ENCODE peak calls at places on chromosomes 1 and 21, in seven cellular contexts. V is K562, S is GM12878, Q is A549, P is HepG2, G is body of pancreas, T is upper lobe of left lung. C is an unnamed sample.

GRCh38 chr1:62676606-62677356 is 11.4 kb downstream of the DOCK7 start:
- ATAC-seq in V (peak), S (no peak), Q (no peak), P (no peak), G (no peak), T (no peak), C (no peak)

GRCh38 chr1:223834660-223835263 is 11.0 kb downstream of the TP53BP2 start:
- ATAC-seq in V (peak), S (no peak), Q (no peak), P (no peak), G (no peak), T (no peak), C (peak)

GRCh38 chr1:6523566-6523965 is 30.7 kb downstream of the NOL9 start:
- ATAC-seq in V (peak), S (peak), Q (peak), P (peak), G (no peak), T (no peak), C (no peak)

GRCh38 chr1:178867670-178868069 is 3.2 kb downstream of the ANGPTL1 start:
- ATAC-seq in V (no peak), S (no peak), Q (no peak), P (no peak), G (no peak), T (no peak), C (no peak)

GRCh38 chr1:165463978-165464377 is 19.1 kb upstream of the RXRG start:
- ATAC-seq in V (peak), S (no peak), Q (no peak), P (no peak), G (no peak), T (no peak), C (no peak)

GRCh38 chr1:150596976-150597375 is 17.6 kb upstream of the MCL1 start:
- ATAC-seq in V (no peak), S (no peak), Q (no peak), P (peak), G (no peak), T (no peak), C (no peak)

GRCh38 chr1:87418048-87418447 is 89.4 kb downstream of the LMO4 start:
- ATAC-seq in V (no peak), S (no peak), Q (no peak), P (no peak), G (no peak), T (no peak), C (no peak)

GRCh38 chr1:111596499-111596898 is 23.1 kb upstream of the RAP1A start:
- ATAC-seq in V (no peak), S (peak), Q (no peak), P (no peak), G (no peak), T (no peak), C (no peak)

GRCh38 chr1:67540733-67541125 is 110.5 kb upstream of the SERBP1 start:
- ATAC-seq in V (no peak), S (no peak), Q (no peak), P (no peak), G (no peak), T (no peak), C (no peak)

GRCh38 chr1:206455681-206456344 is 14.5 kb upstream of the IKBKE start:
- ATAC-seq in V (peak), S (no peak), Q (no peak), P (no peak), G (peak), T (no peak), C (no peak)

GRCh38 chr21:26421724-26422123 is 151.4 kb downstream of the CYYR1 start:
- ATAC-seq in V (no peak), S (no peak), Q (no peak), P (no peak), G (no peak), T (no peak), C (no peak)

GRCh38 chr1:238205045-238205662 is 314.4 kb upstream of the ZP4 start:
- ATAC-seq in V (no peak), S (no peak), Q (no peak), P (no peak), G (no peak), T (no peak), C (no peak)

GRCh38 chr1:51303751-51304196 is 26.6 kb downstream of the TTC39A start:
- ATAC-seq in V (peak), S (peak), Q (no peak), P (no peak), G (no peak), T (no peak), C (no peak)

GRCh38 chr1:41387667-41388091 is 26.4 kb downstream of the FOXO6 start:
- ATAC-seq in V (peak), S (no peak), Q (no peak), P (no peak), G (peak), T (peak), C (peak)

GRCh38 chr1:219416598-219417238 is 196.2 kb downstream of the ZC3H11B start:
- ATAC-seq in V (peak), S (peak), Q (peak), P (peak), G (peak), T (no peak), C (peak)

GRCh38 chr1:73911849-73912248 is 286.1 kb downstream of the LRRIQ3 start:
- ATAC-seq in V (no peak), S (no peak), Q (no peak), P (no peak), G (no peak), T (no peak), C (no peak)

GRCh38 chr1:147721711-147722110 is 38.7 kb downstream of the GJA5 start:
- ATAC-seq in V (no peak), S (no peak), Q (no peak), P (no peak), G (no peak), T (no peak), C (no peak)

GRCh38 chr1:118012725-118013124 is 83.2 kb downstream of the WDR3 start:
- ATAC-seq in V (peak), S (no peak), Q (no peak), P (no peak), G (no peak), T (no peak), C (no peak)

GRCh38 chr1:32869844-32870614 is 683 bp downstream of the FNDC5 start:
- ATAC-seq in V (no peak), S (no peak), Q (peak), P (peak), G (no peak), T (no peak), C (no peak)

GRCh38 chr1:51301152-51301843 is 29.1 kb downstream of the TTC39A start:
- ATAC-seq in V (no peak), S (peak), Q (no peak), P (no peak), G (no peak), T (no peak), C (no peak)

GRCh38 chr1:67372136-67372535 is 58.1 kb downstream of the SERBP1 start:
- ATAC-seq in V (no peak), S (no peak), Q (peak), P (no peak), G (no peak), T (no peak), C (no peak)

GRCh38 chr1:32705516-32705915 is 2.9 kb upstream of the SYNC start:
- ATAC-seq in V (no peak), S (no peak), Q (no peak), P (no peak), G (no peak), T (no peak), C (no peak)

GRCh38 chr21:42161957-42162681 is 56.8 kb upstream of the ABCG1 start:
- ATAC-seq in V (no peak), S (no peak), Q (no peak), P (no peak), G (no peak), T (peak), C (no peak)

GRCh38 chr1:151830055-151830454 is 1.5 kb downstream of the RORC start:
- ATAC-seq in V (no peak), S (no peak), Q (no peak), P (no peak), G (no peak), T (no peak), C (no peak)

GRCh38 chr1:42674682-42675081 is 7.5 kb upstream of the YBX1 start:
- ATAC-seq in V (no peak), S (no peak), Q (no peak), P (no peak), G (no peak), T (no peak), C (no peak)

GRCh38 chr1:33228935-33229487 is 27.3 kb upstream of the ZNF362 start:
- ATAC-seq in V (no peak), S (no peak), Q (no peak), P (no peak), G (no peak), T (no peak), C (peak)

GRCh38 chr1:155801149-155801548 is 55.9 kb downstream of the GON4L start:
- ATAC-seq in V (no peak), S (no peak), Q (no peak), P (no peak), G (no peak), T (no peak), C (no peak)

GRCh38 chr1:91874167-91874566 is 11.8 kb downstream of the TGFBR3 start:
- ATAC-seq in V (no peak), S (no peak), Q (no peak), P (no peak), G (no peak), T (no peak), C (no peak)

GRCh38 chr21:25487046-25487594 is 120.2 kb downstream of the MRPL39 start:
- ATAC-seq in V (no peak), S (peak), Q (no peak), P (no peak), G (no peak), T (no peak), C (no peak)

GRCh38 chr1:186286615-186287317 is 88.3 kb downstream of the TPR start:
- ATAC-seq in V (no peak), S (no peak), Q (no peak), P (no peak), G (no peak), T (no peak), C (no peak)

GRCh38 chr1:47676311-47677054 is 238.6 kb downstream of the FOXD2 start:
- ATAC-seq in V (peak), S (no peak), Q (no peak), P (no peak), G (no peak), T (no peak), C (no peak)

GRCh38 chr1:85334962-85335361 is 58.5 kb upstream of the BCL10 start:
- ATAC-seq in V (no peak), S (peak), Q (no peak), P (no peak), G (no peak), T (no peak), C (no peak)

DNA sequence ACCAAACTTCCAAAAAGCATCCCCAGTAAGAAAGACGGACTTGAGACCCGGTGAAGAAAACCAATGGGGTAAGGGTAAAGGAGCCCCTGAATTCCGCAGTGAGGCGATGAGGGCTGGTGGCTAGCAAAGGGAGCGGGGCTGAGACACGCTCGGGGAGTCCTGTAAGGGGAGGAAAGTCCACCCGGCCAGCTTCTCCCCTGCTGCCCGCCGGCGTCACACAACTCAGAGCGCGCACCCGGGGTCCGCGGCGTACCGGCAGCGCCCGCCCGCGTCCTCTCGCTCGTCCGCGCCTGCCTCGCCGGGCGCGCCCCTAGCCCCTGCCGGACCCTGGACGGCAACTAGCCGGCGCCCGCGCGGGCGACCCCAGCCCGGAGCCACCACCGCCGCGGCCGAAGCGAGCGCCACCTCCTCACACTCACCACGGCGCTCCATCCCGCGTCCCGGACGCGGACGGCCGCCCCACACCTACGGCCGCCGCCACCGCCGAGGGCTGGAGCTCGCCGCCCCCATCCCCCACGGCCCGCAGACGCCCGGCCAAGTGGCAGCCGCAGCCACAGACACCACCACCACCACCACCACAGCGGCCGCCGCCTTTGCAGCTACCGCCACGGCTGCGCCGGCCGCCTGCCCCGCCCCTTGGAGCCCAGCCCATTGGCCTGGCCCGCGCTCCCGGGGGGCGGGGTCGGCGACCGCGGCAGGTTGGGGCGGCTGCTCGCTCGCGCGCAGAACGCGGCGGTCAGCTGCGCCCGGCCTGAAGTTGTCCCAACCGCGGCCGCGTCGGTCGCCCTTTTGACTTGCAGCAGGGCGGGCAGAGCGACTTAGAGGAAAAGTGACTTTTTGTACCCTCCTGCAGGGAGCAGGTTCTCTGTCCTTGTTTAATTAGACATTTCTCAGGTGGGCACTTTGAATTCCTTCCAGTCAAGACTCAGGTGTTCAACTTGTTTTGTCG is 10.0 kb upstream of the ARHGAP29 start:
- ATAC-seq in V (peak), S (peak), Q (peak), P (peak), G (peak), T (peak), C (peak)
- TF ChIP-seq POLR2A in V (no peak), S (no peak), Q (no peak), P (peak), G (peak), T (peak), C (peak)

DNA sequence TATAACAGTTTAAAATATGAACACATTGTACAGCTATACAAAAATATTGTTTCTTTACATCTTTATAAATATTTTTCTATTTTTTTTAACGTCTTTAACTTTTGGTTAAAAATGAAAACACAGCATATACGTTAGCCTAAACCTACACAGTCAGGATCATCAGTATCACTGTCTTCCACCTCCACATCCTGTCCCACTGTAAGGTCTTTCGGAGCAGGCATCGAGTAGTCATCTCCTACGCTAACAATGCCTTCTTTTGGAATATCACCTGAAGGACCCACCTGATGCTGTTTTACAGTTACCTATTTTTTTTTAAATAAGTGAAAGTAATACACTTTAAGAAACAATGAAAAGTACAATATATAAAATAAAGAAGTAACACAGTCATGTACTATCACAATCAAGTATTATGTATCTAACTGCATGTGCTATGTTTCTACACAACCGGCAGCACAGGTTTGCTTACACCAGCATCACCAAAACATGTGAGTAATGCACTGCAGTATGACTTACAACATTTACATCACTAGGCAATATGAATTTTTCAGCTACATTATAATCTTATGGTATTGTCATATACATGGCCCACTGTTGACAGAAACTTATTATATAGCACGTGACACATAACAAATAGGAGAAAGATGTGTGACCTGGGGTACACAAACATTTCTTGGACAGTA is 254.4 kb downstream of the AKT3 start:
- ATAC-seq in V (no peak), S (peak), Q (no peak), P (no peak), G (no peak), T (no peak), C (no peak)
- H3K27ac ChIP-seq in V (no peak), S (peak), Q (no peak), P (no peak), G (no peak), T (no peak), C (no peak)

GRCh38 chr1:212677573-212677972 is 22.1 kb downstream of the BATF3 start:
- ATAC-seq in V (peak), S (no peak), Q (no peak), P (no peak), G (no peak), T (no peak), C (no peak)

GRCh38 chr1:212683357-212683722 is 16.3 kb downstream of the BATF3 start:
- ATAC-seq in V (peak), S (peak), Q (no peak), P (no peak), G (no peak), T (peak), C (no peak)

GRCh38 chr1:212678456-212679410 is 20.9 kb downstream of the BATF3 start:
- ATAC-seq in V (no peak), S (peak), Q (peak), P (peak), G (no peak), T (no peak), C (no peak)

GRCh38 chr1:212684076-212684475 is 15.6 kb downstream of the BATF3 start:
- ATAC-seq in V (no peak), S (no peak), Q (no peak), P (no peak), G (no peak), T (no peak), C (no peak)

DNA sequence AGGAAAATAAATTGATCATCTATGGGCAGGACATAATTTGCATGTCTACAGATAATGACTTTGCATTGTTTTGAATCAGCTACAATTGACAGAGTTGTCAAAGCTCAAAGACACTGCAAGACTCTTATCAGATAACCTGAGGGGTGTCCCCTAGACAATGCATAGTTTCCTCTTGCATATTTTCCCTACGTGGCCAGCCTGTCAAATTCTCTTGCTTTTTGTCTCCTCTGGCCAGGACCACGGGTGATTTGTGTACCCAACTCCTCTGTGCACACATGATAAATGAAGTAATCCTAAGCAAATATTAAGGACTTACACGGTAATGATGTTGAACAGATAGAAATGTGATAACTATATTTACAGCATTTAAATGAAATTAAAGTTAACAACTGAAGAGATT is 18.9 kb downstream of the BATF3 start:
- ATAC-seq in V (no peak), S (no peak), Q (peak), P (no peak), G (no peak), T (no peak), C (no peak)
- TF ChIP-seq POLR2A in V (no peak), S (no peak), Q (no peak), P (no peak), G (no peak), T (no peak), C (no peak)

GRCh38 chr1:203083463-203083921 is 2.3 kb downstream of the MYOG start:
- ATAC-seq in V (peak), S (no peak), Q (no peak), P (no peak), G (no peak), T (no peak), C (no peak)
- H3K27ac ChIP-seq in V (no peak), S (no peak), Q (no peak), P (no peak), G (no peak), T (no peak), C (no peak)

GRCh38 chr1:25543425-25544242 is at the start of gene LDLRAP1:
- ATAC-seq in V (peak), S (peak), Q (peak), P (peak), G (peak), T (peak), C (peak)
- TF ChIP-seq POLR2A in V (no peak), S (no peak), Q (peak), P (no peak), G (peak), T (peak), C (peak)

GRCh38 chr1:17113973-17114372 is 5.3 kb downstream of the PADI2 start:
- ATAC-seq in V (no peak), S (no peak), Q (no peak), P (no peak), G (no peak), T (no peak), C (no peak)
- H3K27ac ChIP-seq in V (no peak), S (no peak), Q (no peak), P (no peak), G (no peak), T (no peak), C (no peak)

DNA sequence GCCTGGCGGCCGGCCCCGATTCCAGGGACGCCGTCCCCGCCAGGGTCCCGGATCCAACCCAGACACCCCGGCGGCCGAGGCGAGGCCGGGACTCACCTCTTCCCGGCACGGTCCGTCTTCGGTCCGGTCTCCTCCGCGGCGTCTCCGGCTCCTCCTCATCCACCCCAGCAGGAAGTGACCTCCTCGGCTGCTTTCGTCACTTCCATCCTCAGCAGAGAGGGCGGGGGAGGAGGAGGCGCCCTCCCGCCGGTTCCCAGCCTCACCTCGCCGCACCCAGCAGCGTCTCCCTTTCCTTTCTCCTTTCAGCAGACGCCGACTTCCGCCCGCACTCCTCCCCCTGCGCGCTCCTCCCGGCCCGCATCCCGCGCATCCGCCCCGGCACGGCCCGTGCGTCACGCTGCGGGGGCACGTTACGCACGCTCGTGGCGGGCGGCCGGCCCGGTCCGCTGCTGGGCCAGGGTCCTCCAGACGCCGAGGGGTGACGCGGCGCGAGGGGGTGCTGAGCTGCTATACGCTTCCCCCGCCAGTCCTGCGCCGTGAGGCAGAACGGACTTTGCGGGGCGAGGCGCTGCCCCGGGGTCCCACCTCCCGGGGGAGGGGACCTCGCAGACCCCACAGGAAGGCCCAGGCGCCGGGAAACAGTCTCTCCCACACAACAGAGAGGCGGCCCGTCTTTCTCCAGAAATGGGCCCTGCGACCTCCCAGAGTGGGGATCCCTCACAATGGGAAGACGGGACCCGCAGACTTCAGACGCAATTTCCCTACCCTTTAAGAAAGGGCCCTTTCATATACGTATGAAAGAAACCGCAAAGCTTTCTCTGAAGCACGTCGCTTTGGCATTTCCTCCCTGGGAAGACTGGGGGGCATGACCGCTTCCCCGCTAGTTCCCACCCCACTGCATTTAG is at the start of gene ETV3:
- ATAC-seq in V (peak), S (peak), Q (peak), P (peak), G (peak), T (peak), C (peak)
- TF ChIP-seq POLR2A in V (peak), S (peak), Q (peak), P (peak), G (peak), T (peak), C (peak)